ENCODE peak calls at places on chromosomes 6 and 20, in five cellular contexts. T is naive thymus-derived CD8-positive, alpha-beta T cell; Y is sciatic nerve; U is CD14-positive monocyte; H is stimulated activated CD4-positive, alpha-beta T cell treated with anti-CD3 and anti-CD28 coated beads, Interleukin-4, amount 100 ng/mL, for 4 hours. G is an unnamed sample.
A peak's percentile ranks its signal among the peaks of the same experiment; 100 is the strongest.

GRCh38 chr6:25329982-25330381 is 50.8 kb downstream of the CARMIL1 start:
- DNase-seq in Y (no peak), U (no peak), T (no peak), H (no peak), G (no peak)

GRCh38 chr20:13868331-13868730 is 83.5 kb downstream of the NDUFAF5 start:
- DNase-seq in Y (no peak), U (peak; percentile 56), H (no peak), T (no peak), G (peak; percentile 61)

GRCh38 chr6:157215702-157216101 is 107.6 kb downstream of the TMEM242 start:
- DNase-seq in U (no peak), H (no peak), T (no peak), Y (no peak), G (no peak)

GRCh38 chr6:117494283-117494682 is 11.8 kb downstream of the DCBLD1 start:
- DNase-seq in T (no peak), Y (no peak), H (no peak), U (no peak), G (no peak)

GRCh38 chr6:30709101-30709868 is 7.8 kb downstream of the MDC1 start:
- DNase-seq in T (no peak), U (no peak), H (no peak), Y (no peak), G (no peak)

GRCh38 chr6:107441706-107442105 is 17.7 kb downstream of the PDSS2 start:
- DNase-seq in H (no peak), Y (no peak), T (no peak), U (no peak), G (no peak)

GRCh38 chr20:59042151-59042795 is at the start of gene PRELID3B:
- DNase-seq in H (no peak), U (no peak), T (peak; percentile 27), Y (no peak), G (no peak)

GRCh38 chr20:40144581-40144980 is 544.5 kb downstream of the MAFB start:
- DNase-seq in U (no peak), T (no peak), Y (no peak), H (no peak), G (no peak)

GRCh38 chr20:23235173-23236027 is 115.2 kb upstream of the NXT1 start:
- DNase-seq in U (peak; percentile 75), Y (peak; percentile 77), H (peak; percentile 7), T (no peak), G (no peak)

GRCh38 chr6:28867078-28867414 is 56.7 kb downstream of the TRIM27 start:
- DNase-seq in Y (no peak), U (no peak), H (no peak), T (no peak), G (no peak)

GRCh38 chr6:43971776-43972126 is 155.5 kb downstream of the MRPL14 start:
- DNase-seq in U (no peak), H (no peak), T (peak; percentile 8), Y (peak; percentile 25), G (no peak)

GRCh38 chr6:39196648-39197047 is 32.6 kb downstream of the KCNK5 start:
- DNase-seq in H (no peak), U (no peak), Y (no peak), T (no peak), G (no peak)

GRCh38 chr6:159665868-159666635 is 27.0 kb downstream of the SOD2 start:
- DNase-seq in T (no peak), U (no peak), H (no peak), Y (no peak), G (no peak)

GRCh38 chr20:23027721-23028120 is 7.4 kb upstream of the SSTR4 start:
- DNase-seq in U (no peak), H (no peak), Y (peak; percentile 52), T (no peak), G (no peak)

GRCh38 chr20:46283426-46283825 is 24.9 kb downstream of the CDH22 start:
- DNase-seq in Y (no peak), H (no peak), T (no peak), U (no peak), G (no peak)

GRCh38 chr20:22582386-22582959 is 1.9 kb downstream of the FOXA2 start:
- DNase-seq in U (no peak), Y (no peak), T (no peak), H (no peak), G (no peak)

GRCh38 chr6:125819927-125820326 is 29.2 kb downstream of the NCOA7 start:
- DNase-seq in U (no peak), Y (no peak), H (no peak), T (no peak), G (no peak)

GRCh38 chr20:63037669-63038268 is 31.0 kb upstream of the BHLHE23 start:
- DNase-seq in U (peak; percentile 6), H (no peak), Y (no peak), T (no peak), G (no peak)

GRCh38 chr20:59125332-59125731 is 38.3 kb upstream of the ZNF831 start:
- DNase-seq in H (no peak), U (no peak), Y (no peak), T (no peak), G (no peak)

GRCh38 chr6:44180406-44180805 is 21.8 kb downstream of the CAPN11 start:
- DNase-seq in T (no peak), U (no peak), H (no peak), Y (no peak), G (no peak)